ENCODE peak calls at places on chromosomes 6 and 20, in four cellular contexts. R, P, L and G are unnamed samples.

GRCh38 chr6:114334237-114334636 is 8.6 kb downstream of the HS3ST5 start:
- DNase-seq in P (no peak), L (no peak), R (no peak), G (no peak)

GRCh38 chr6:139653136-139653535 is 278.7 kb upstream of the CITED2 start:
- DNase-seq in P (no peak), L (no peak), R (no peak), G (no peak)

GRCh38 chr20:15612746-15613145 is 960.5 kb downstream of the KIF16B start:
- DNase-seq in P (no peak), R (no peak), L (no peak), G (no peak)

GRCh38 chr20:34984756-34985261 is 29.1 kb downstream of the MYH7B start:
- DNase-seq in L (no peak), R (no peak), P (no peak), G (no peak)

GRCh38 chr6:82006027-82006738 is 241.4 kb downstream of the IBTK start:
- DNase-seq in R (no peak), L (no peak), P (peak; percentile 57), G (peak; percentile 9)

GRCh38 chr20:2521369-2522305 is 12.9 kb upstream of the ZNF343 start:
- DNase-seq in P (peak; percentile 45), R (peak; percentile 29), L (no peak), G (peak; percentile 59)

GRCh38 chr20:10558635-10559187 is 115.1 kb downstream of the JAG1 start:
- DNase-seq in L (peak; percentile 84), P (no peak), R (no peak), G (no peak)

GRCh38 chr6:121171879-121172278 is 162.4 kb downstream of the TBC1D32 start:
- DNase-seq in P (no peak), L (no peak), R (no peak), G (no peak)

GRCh38 chr20:61724376-61724775 is 341.3 kb downstream of the TAF4 start:
- DNase-seq in L (no peak), R (peak; percentile 23), P (peak; percentile 22), G (peak; percentile 22)

GRCh38 chr6:89616531-89616930 is 22.0 kb downstream of the LYRM2 start:
- DNase-seq in P (no peak), R (no peak), L (no peak), G (no peak)

GRCh38 chr6:23990158-23990557 is 135.9 kb upstream of the NRSN1 start:
- DNase-seq in L (no peak), P (no peak), R (no peak), G (no peak)

GRCh38 chr6:11258260-11259237 is 26.1 kb upstream of the NEDD9 start:
- DNase-seq in L (no peak), R (no peak), P (no peak), G (no peak)

GRCh38 chr6:27562027-27562410 is 89.1 kb upstream of the ZNF184 start:
- DNase-seq in P (no peak), L (no peak), R (no peak), G (no peak)

GRCh38 chr6:162074641-162075040 is 652.9 kb downstream of the PRKN start:
- DNase-seq in L (no peak), P (no peak), R (no peak), G (no peak)

GRCh38 chr6:71768356-71768755 is 118.0 kb upstream of the RIMS1 start:
- DNase-seq in P (no peak), R (no peak), L (no peak), G (no peak)

GRCh38 chr6:18302561-18303439 is 38.5 kb upstream of the DEK start:
- DNase-seq in L (no peak), P (peak; percentile 48), R (no peak), G (no peak)

GRCh38 chr20:1879934-1880333 is 15.3 kb upstream of the SIRPA start:
- DNase-seq in R (no peak), P (no peak), L (no peak), G (no peak)

GRCh38 chr6:15299430-15300131 is 53.7 kb downstream of the JARID2 start:
- DNase-seq in P (peak; percentile 60), R (peak; percentile 91), L (peak; percentile 90), G (no peak)

GRCh38 chr6:27617700-27618689 is 145.1 kb upstream of the ZNF184 start:
- DNase-seq in L (no peak), P (no peak), R (peak; percentile 73), G (peak; percentile 54)

GRCh38 chr6:55636406-55637102 is 57.6 kb upstream of the HMGCLL1 start:
- DNase-seq in P (no peak), R (no peak), L (no peak), G (no peak)

GRCh38 chr6:123802697-123803455 is 789 bp upstream of the NKAIN2 start:
- DNase-seq in R (peak; percentile 50), L (no peak), P (peak; percentile 57), G (peak; percentile 91)

GRCh38 chr6:28137458-28138020 is 4.1 kb upstream of the ZKSCAN8 start:
- DNase-seq in P (no peak), R (no peak), L (peak; percentile 62), G (no peak)

GRCh38 chr6:85576479-85576878 is 17.2 kb downstream of the SNX14 start:
- DNase-seq in P (no peak), L (no peak), R (no peak), G (no peak)

GRCh38 chr6:160031442-160031841 is 62.6 kb downstream of the IGF2R start:
- DNase-seq in P (no peak), R (no peak), L (no peak), G (no peak)

GRCh38 chr6:89840538-89840937 is 10.9 kb downstream of the CASP8AP2 start:
- DNase-seq in R (no peak), P (no peak), L (no peak), G (peak; percentile 21)

GRCh38 chr6:1227935-1228753 is 83.8 kb upstream of the FOXQ1 start:
- DNase-seq in L (no peak), R (no peak), P (peak; percentile 99), G (no peak)

GRCh38 chr6:150652848-150653613 is 53.3 kb downstream of the PLEKHG1 start:
- DNase-seq in P (no peak), L (no peak), R (no peak), G (no peak)

GRCh38 chr6:93419304-93420162 is at the start of gene EPHA7:
- DNase-seq in L (no peak), R (peak; percentile 23), P (no peak), G (peak; percentile 94)

DNA sequence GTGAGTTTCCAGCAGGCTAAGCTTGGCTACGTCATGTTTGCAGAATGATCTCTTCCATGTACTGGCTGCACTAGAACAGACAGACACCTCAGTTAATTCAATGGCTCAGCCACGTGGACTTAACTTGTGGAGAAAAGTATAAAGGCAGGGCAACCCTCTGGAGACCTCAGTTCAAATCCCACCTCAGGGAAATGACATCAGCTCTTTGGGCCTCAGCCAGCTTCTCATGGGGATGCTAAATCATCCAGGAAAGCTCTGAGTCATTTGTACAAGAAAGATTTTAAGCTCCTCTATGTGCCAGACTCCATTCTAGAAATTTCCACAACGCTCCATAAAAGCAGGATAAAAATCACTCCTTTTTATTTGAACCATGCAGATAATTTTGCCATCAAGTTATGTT is 128.5 kb upstream of the SALL4 start:
- DNase-seq in R (no peak), P (no peak), L (no peak), G (peak; percentile 28)
- TF ChIP-seq FOXM1 in R (no peak), P (no peak), L (no peak), G (no peak)

GRCh38 chr20:58891686-58892125 is 39.2 kb downstream of the GNAS start:
- DNase-seq in P (no peak), L (no peak), R (peak; percentile 80), G (peak; percentile 25)
- TF ChIP-seq FOXK2 in P (no peak), L (no peak), R (no peak), G (no peak)

DNA sequence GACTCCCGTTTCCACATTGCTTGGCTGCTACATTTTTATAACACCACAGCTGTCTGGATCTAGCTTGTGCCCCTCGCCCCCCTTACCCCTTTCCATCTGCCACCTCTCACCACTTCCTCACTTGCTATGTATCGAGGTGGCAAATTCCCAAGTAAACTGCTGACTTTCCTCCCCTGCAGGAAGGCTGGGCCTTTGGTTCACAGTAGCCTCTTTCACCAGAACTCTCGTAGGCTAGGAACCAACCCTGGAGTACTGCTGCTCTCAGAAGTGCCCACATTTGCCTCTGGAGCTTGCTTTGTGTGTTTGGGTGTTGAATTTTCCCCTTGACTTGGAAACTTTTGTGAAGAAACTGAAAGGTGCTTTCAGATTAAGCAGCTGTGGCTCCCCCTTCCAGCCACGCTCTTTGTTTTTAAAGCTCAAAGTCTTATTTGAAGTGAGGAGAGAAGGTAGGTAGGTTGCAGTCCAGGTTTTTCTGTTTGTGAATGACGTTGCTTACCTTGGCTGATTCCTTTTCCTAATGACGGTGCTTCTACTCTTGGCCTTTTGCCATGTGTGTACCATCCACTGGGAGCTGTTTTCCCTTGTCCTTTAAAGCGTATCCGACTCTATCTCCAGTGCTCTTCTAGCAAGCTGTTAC is 90.4 kb downstream of the CARMIL1 start:
- DNase-seq in P (peak; percentile 23), R (no peak), L (no peak), G (no peak)
- TF ChIP-seq FOXM1 in P (no peak), R (no peak), L (no peak), G (no peak)

DNA sequence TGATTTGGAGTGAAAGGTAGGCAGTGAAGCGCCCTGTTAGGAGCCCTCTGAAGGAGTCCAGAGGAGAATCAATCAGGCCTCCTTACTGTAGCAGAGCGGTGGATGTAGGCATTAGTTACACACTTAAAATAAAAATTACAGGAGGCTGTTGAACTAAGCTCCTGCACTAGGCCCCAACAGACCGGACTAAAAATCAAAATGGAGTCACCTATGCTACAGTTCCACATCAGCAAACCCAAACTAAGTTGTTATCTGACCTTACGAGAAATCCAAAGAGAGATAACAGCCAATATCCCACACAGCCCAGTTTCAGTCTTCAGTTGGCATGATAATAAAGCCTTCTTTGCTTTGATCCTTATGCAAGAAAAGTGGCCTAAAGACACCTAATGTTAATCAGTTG is 26.8 kb downstream of the SGK1 start:
- DNase-seq in P (no peak), L (no peak), R (no peak), G (no peak)
- TF ChIP-seq FOXK2 in P (no peak), L (no peak), R (no peak), G (no peak)

GRCh38 chr6:167299641-167300308 is 8.7 kb downstream of the UNC93A start:
- DNase-seq in P (no peak), L (no peak), R (no peak), G (no peak)

GRCh38 chr6:167300902-167301425 is 9.8 kb downstream of the UNC93A start:
- DNase-seq in R (no peak), L (no peak), P (no peak), G (no peak)

GRCh38 chr6:167302796-167303195 is 11.7 kb downstream of the UNC93A start:
- DNase-seq in L (no peak), P (no peak), R (no peak), G (no peak)

GRCh38 chr6:167303660-167304625 is 12.8 kb downstream of the UNC93A start:
- DNase-seq in L (no peak), P (no peak), R (no peak), G (no peak)

DNA sequence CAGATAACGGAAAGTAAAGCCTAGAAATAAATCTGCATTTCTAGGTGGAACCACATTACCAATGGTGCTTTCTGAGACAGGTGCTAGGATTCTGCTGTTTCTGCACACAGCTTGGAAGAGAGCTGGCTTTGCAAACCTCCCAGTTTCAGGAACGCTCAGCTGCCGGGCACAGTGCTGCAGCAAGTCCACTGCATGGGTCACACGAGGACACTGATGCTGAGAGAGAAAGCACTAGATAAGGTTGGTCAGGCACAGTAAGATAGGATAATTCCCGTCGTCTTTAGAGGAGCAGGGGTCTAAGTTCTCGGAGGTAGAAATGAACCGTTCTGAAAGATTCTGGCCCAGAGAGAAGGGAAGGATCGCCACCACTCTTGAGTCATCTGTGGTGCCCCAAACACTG is 11.0 kb downstream of the UNC93A start:
- DNase-seq in P (no peak), L (no peak), R (no peak), G (no peak)
- TF ChIP-seq FOXM1 in P (no peak), L (no peak), R (no peak), G (no peak)